ENCODE peak calls at places on chromosomes 4 and X, in nine cellular contexts. C is activated gamma-delta T cell treated with Interleukin-2 at 50 U/mL for 16 hours, P is body of pancreas, U is foreskin fibroblast, O is neural progenitor cell, L is right lobe of liver, S is right cardiac atrium, F is hypothalamus, W is iris pigment epithelial cell. N is an unnamed sample.

GRCh38 chrX:42976729-42977366 is 198.9 kb upstream of the PPP1R2C start:
- DNase-seq in C (no peak), P (peak; percentile 5), U (no peak), O (no peak), L (no peak), S (no peak), F (no peak), W (peak; percentile 5), N (no peak)

GRCh38 chr4:138978028-138978585 is 37.5 kb upstream of the NOCT start:
- DNase-seq in C (no peak), P (no peak), U (no peak), O (no peak), L (no peak), S (no peak), F (no peak), W (no peak), N (no peak)

GRCh38 chrX:46573331-46573895 is at the start of gene CHST7:
- DNase-seq in C (peak; percentile 39), P (peak; percentile 62), U (peak; percentile 58), O (peak; percentile 88), L (peak; percentile 66), S (peak; percentile 80), F (peak; percentile 18), W (peak; percentile 64), N (peak; percentile 65)

GRCh38 chrX:126165721-126166401 is at the start of gene DCAF12L2:
- DNase-seq in C (no peak), P (no peak), U (no peak), O (peak; percentile 56), L (no peak), S (no peak), F (no peak), W (peak; percentile 1), N (no peak)

GRCh38 chrX:53095796-53096195 is 1.9 kb downstream of the KANTR start:
- DNase-seq in C (no peak), P (no peak), U (no peak), O (no peak), L (no peak), S (no peak), F (no peak), W (no peak), N (no peak)

GRCh38 chr4:15738877-15739276 is 36.0 kb downstream of the BST1 start:
- DNase-seq in C (no peak), P (no peak), U (no peak), O (no peak), L (no peak), S (no peak), F (no peak), W (peak; percentile 63), N (no peak)

GRCh38 chr4:75195111-75195510 is 262.2 kb downstream of the PARM1 start:
- DNase-seq in C (no peak), P (no peak), U (no peak), O (no peak), L (no peak), S (no peak), F (no peak), W (no peak), N (no peak)

GRCh38 chr4:140368686-140369085 is 4.8 kb upstream of the SCOC start:
- DNase-seq in C (no peak), P (no peak), U (no peak), O (no peak), L (no peak), S (no peak), F (no peak), W (peak; percentile 12), N (no peak)

GRCh38 chrX:39766085-39766726 is 331.6 kb downstream of the BCOR start:
- DNase-seq in C (peak; percentile 28), P (no peak), U (no peak), O (no peak), L (no peak), S (no peak), F (no peak), W (no peak), N (no peak)

GRCh38 chrX:48937065-48937907 is 18.5 kb upstream of the PIM2 start:
- DNase-seq in C (peak; percentile 92), P (peak; percentile 29), U (no peak), O (peak; percentile 39), L (no peak), S (peak; percentile 47), F (no peak), W (peak; percentile 69), N (no peak)

GRCh38 chr4:150451883-150452282 is 130.1 kb upstream of the MAB21L2 start:
- DNase-seq in C (no peak), P (no peak), U (no peak), O (no peak), L (no peak), S (no peak), F (no peak), W (no peak), N (no peak)

GRCh38 chr4:167100120-167100519 is 134.2 kb downstream of the SPOCK3 start:
- DNase-seq in C (no peak), P (no peak), U (peak; percentile 15), O (peak; percentile 26), L (no peak), S (no peak), F (no peak), W (peak; percentile 56), N (no peak)

GRCh38 chr4:171130126-171130801 is 682.9 kb upstream of the GALNTL6 start:
- DNase-seq in C (no peak), P (peak; percentile 53), U (no peak), O (no peak), L (no peak), S (no peak), F (no peak), W (no peak), N (no peak)

GRCh38 chr4:108425988-108426387 is 194.4 kb upstream of the RPL34 start:
- DNase-seq in C (no peak), P (no peak), U (peak; percentile 43), O (no peak), L (no peak), S (no peak), F (no peak), W (peak; percentile 86), N (no peak)

GRCh38 chr4:166435449-166435848 is 562.4 kb downstream of the TLL1 start:
- DNase-seq in C (no peak), P (no peak), U (peak; percentile 86), O (no peak), L (no peak), S (no peak), F (no peak), W (peak; percentile 55), N (no peak)

GRCh38 chr4:53064609-53065008 is 202.5 kb downstream of the RASL11B start:
- DNase-seq in C (no peak), P (no peak), U (no peak), O (no peak), L (no peak), S (no peak), F (no peak), W (no peak), N (no peak)

N was measured in sciatic nerve.